ENCODE peak calls at places on chromosomes 4 and X, in nine cellular contexts. R is bronchial epithelial cell, U is neural progenitor cell, M is A673, Z is progenitor cell of endocrine pancreas, N is osteoblast, V is neural crest cell, Y is RWPE1, W is cardiac fibroblast. Q is an unnamed sample.

GRCh38 chrX:10393899-10394298 is 226.5 kb downstream of the MID1 start:
- DNase-seq in W (no peak), N (no peak), M (peak), R (no peak), U (no peak), Z (no peak), V (no peak), Y (no peak), Q (no peak)

GRCh38 chr4:87853108-87853507 is 20.3 kb downstream of the MEPE start:
- DNase-seq in N (peak), M (peak), R (peak), Z (no peak), W (peak), V (no peak), Y (peak), U (peak), Q (peak)

GRCh38 chrX:128929281-128930057 is 593.8 kb downstream of the SMARCA1 start:
- DNase-seq in N (no peak), Y (no peak), M (no peak), Z (no peak), V (no peak), W (no peak), U (no peak), R (no peak), Q (no peak)

GRCh38 chrX:7263961-7264360 is 116.0 kb upstream of the PUDP start:
- DNase-seq in R (peak), Z (no peak), N (no peak), Y (peak), W (no peak), M (no peak), U (no peak), V (no peak), Q (no peak)

GRCh38 chr4:140012688-140013087 is 141.3 kb downstream of the MAML3 start:
- DNase-seq in Y (peak), W (peak), M (peak), V (no peak), U (peak), Z (no peak), N (peak), R (peak), Q (no peak)

GRCh38 chr4:87304659-87305277 is 17.9 kb downstream of the HSD17B13 start:
- DNase-seq in W (peak), Z (no peak), Y (peak), M (no peak), V (no peak), R (peak), U (no peak), N (no peak), Q (no peak)

GRCh38 chr4:86338989-86339388 is 20.9 kb downstream of the MAPK10 start:
- DNase-seq in N (peak), M (no peak), R (peak), Y (peak), W (peak), U (no peak), V (no peak), Z (no peak), Q (no peak)

GRCh38 chr4:189414021-189414420 is 526.7 kb upstream of the FRG1 start:
- DNase-seq in M (no peak), R (no peak), U (no peak), Y (no peak), N (no peak), V (no peak), Z (no peak), W (no peak), Q (no peak)

GRCh38 chr4:86822136-86822535 is 27.0 kb downstream of the SLC10A6 start:
- DNase-seq in R (peak), M (no peak), Y (no peak), V (no peak), N (no peak), U (no peak), Z (no peak), W (no peak), Q (no peak)

GRCh38 chrX:128754130-128754529 is 701.9 kb upstream of the ACTRT1 start:
- DNase-seq in U (no peak), Z (no peak), W (no peak), V (no peak), R (no peak), Y (no peak), N (no peak), M (peak), Q (no peak)

GRCh38 chrX:151006410-151007109 is 23.4 kb downstream of the HMGB3 start:
- DNase-seq in Y (no peak), N (no peak), R (no peak), Z (no peak), V (no peak), M (no peak), W (no peak), U (no peak), Q (no peak)

GRCh38 chr4:47474799-47475198 is 10.3 kb upstream of the ATP10D start:
- DNase-seq in Y (no peak), Z (no peak), N (no peak), R (no peak), W (no peak), V (no peak), M (no peak), U (no peak), Q (no peak)

GRCh38 chr4:52939325-52939724 is 77.2 kb downstream of the RASL11B start:
- DNase-seq in U (no peak), W (no peak), Z (no peak), M (no peak), V (no peak), R (peak), N (no peak), Y (no peak), Q (no peak)

GRCh38 chrX:1610166-1610565 is 4.7 kb upstream of the ASMT start:
- DNase-seq in M (no peak), U (no peak), W (no peak), Y (no peak), Z (no peak), V (no peak), R (no peak), N (no peak), Q (no peak)

GRCh38 chr4:76706581-76706980 is 191.4 kb downstream of the SOWAHB start:
- DNase-seq in Y (no peak), Z (no peak), M (no peak), U (no peak), W (no peak), V (no peak), R (peak), N (no peak), Q (no peak)

GRCh38 chr4:54516556-54517215 is 141.1 kb upstream of the KIT start:
- DNase-seq in M (no peak), Y (no peak), N (no peak), R (peak), Z (no peak), W (peak), U (no peak), V (no peak), Q (no peak)

GRCh38 chr4:164501074-164501473 is 252.9 kb upstream of the SMIM31 start:
- DNase-seq in Y (peak), V (no peak), R (peak), W (no peak), U (no peak), Z (no peak), N (no peak), M (no peak), Q (no peak)

GRCh38 chrX:48790477-48790876 is 4.1 kb downstream of the GATA1 start:
- DNase-seq in R (no peak), U (no peak), Y (no peak), Z (no peak), W (no peak), M (no peak), N (no peak), V (no peak), Q (no peak)

GRCh38 chr4:40196724-40197281 is at the start of gene RHOH:
- DNase-seq in M (peak), U (peak), Y (no peak), R (no peak), N (no peak), Z (no peak), W (no peak), V (no peak), Q (peak)

GRCh38 chr4:5211274-5211852 is 160.1 kb downstream of the STK32B start:
- DNase-seq in R (no peak), Y (no peak), Z (no peak), M (no peak), W (no peak), U (no peak), V (no peak), N (no peak), Q (no peak)

GRCh38 chr4:60461551-60461950 is 738.6 kb upstream of the ADGRL3 start:
- DNase-seq in U (no peak), R (no peak), M (no peak), Y (no peak), N (no peak), W (no peak), Z (no peak), V (no peak), Q (no peak)

GRCh38 chrX:119686087-119686639 is 6.8 kb downstream of the SEPTIN6 start:
- DNase-seq in V (no peak), Y (no peak), Z (no peak), U (no peak), R (no peak), W (peak), N (no peak), M (peak), Q (no peak)

GRCh38 chrX:10399152-10399741 is 221.1 kb downstream of the MID1 start:
- DNase-seq in N (no peak), Z (no peak), Y (no peak), R (no peak), M (no peak), V (no peak), W (no peak), U (no peak), Q (no peak)

GRCh38 chrX:50402886-50403285 is 67.7 kb downstream of the DGKK start:
- DNase-seq in V (no peak), Y (no peak), M (no peak), R (no peak), Z (no peak), N (no peak), U (no peak), W (no peak), Q (no peak)

GRCh38 chrX:16930392-16930791 is 16.1 kb upstream of the REPS2 start:
- DNase-seq in Y (no peak), Z (no peak), R (no peak), W (peak), U (peak), V (no peak), M (peak), N (no peak), Q (no peak)

GRCh38 chrX:71667328-71668247 is at the start of gene LOC101059915:
- DNase-seq in M (no peak), V (no peak), R (no peak), Z (no peak), U (no peak), N (no peak), Y (no peak), W (no peak), Q (no peak)

GRCh38 chr4:180636696-180637095 is 1606.5 kb upstream of the TENM3 start:
- DNase-seq in M (peak), R (no peak), W (no peak), V (no peak), Z (no peak), U (no peak), N (no peak), Y (no peak), Q (no peak)

GRCh38 chr4:180640193-180640592 is 1603.0 kb upstream of the TENM3 start:
- DNase-seq in M (no peak), N (no peak), U (no peak), W (no peak), Y (no peak), V (no peak), R (no peak), Z (no peak), Q (no peak)

GRCh38 chr4:180642732-180643131 is 1600.5 kb upstream of the TENM3 start:
- DNase-seq in M (no peak), N (no peak), Z (no peak), R (no peak), W (no peak), Y (no peak), U (no peak), V (no peak), Q (no peak)

GRCh38 chr4:180637616-180638015 is 1605.6 kb upstream of the TENM3 start:
- DNase-seq in V (no peak), Z (no peak), Y (no peak), W (no peak), R (no peak), N (no peak), M (no peak), U (no peak), Q (no peak)

GRCh38 chr4:180641495-180641894 is 1601.7 kb upstream of the TENM3 start:
- DNase-seq in Z (no peak), N (no peak), W (no peak), U (no peak), R (no peak), V (no peak), M (peak), Y (no peak), Q (no peak)
- TF ChIP-seq CTCF in Z (no peak), N (no peak), W (no peak), U (no peak), R (no peak), V (no peak), M (peak), Y (no peak), Q (no peak)

GRCh38 chr4:149370002-149370401 is 445.6 kb downstream of the IQCM start:
- DNase-seq in M (no peak), Z (no peak), Y (no peak), V (no peak), U (no peak), R (peak), W (no peak), N (no peak), Q (no peak)
- TF ChIP-seq CTCF in M (no peak), Z (no peak), Y (no peak), V (no peak), U (no peak), R (no peak), W (no peak), N (no peak), Q (no peak)

GRCh38 chrX:42714981-42715688 is 62.8 kb downstream of the PPP1R2C start:
- DNase-seq in Z (peak), M (peak), R (peak), W (no peak), U (peak), N (no peak), V (peak), Y (peak), Q (no peak)
- TF ChIP-seq CTCF in Z (peak), M (peak), R (peak), W (peak), U (peak), N (peak), V (peak), Y (no peak), Q (no peak)

DNA sequence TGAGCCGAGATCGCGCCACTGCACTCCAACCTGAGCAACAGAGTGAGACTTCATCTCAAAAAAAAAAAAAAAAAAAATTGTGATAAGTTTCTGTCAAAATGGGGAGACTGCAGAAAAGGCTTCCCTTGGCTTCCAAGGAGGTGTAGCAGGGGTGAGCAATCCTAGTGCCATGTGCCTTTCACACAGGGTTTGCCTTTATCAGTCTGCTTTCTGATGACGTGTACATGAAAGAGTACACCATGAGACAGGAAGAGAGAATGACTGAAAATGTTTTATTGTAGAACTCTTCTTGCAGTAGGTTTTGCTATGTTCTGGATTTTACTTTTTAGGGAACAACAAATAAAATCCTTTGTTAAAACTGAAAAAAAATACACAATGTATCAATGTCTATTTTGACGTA is 23.4 kb upstream of the ZFP42 start:
- DNase-seq in Z (no peak), M (peak), V (no peak), R (no peak), N (no peak), W (no peak), U (no peak), Y (no peak), Q (no peak)
- TF ChIP-seq CTCF in Z (no peak), M (no peak), V (no peak), R (no peak), N (no peak), W (no peak), U (no peak), Y (no peak), Q (no peak)

GRCh38 chrX:26851981-26852380 is 611.2 kb downstream of the PPP4R3C start:
- DNase-seq in N (no peak), V (no peak), W (peak), R (peak), M (no peak), Z (no peak), Y (no peak), U (peak), Q (no peak)
- TF ChIP-seq CTCF in N (peak), V (no peak), W (no peak), R (peak), M (no peak), Z (peak), Y (no peak), U (peak), Q (peak)

GRCh38 chr4:148054275-148054674 is 322.4 kb downstream of the ARHGAP10 start:
- DNase-seq in W (no peak), Y (no peak), U (no peak), V (no peak), R (peak), M (peak), Z (no peak), N (no peak), Q (no peak)
- TF ChIP-seq CTCF in W (no peak), Y (no peak), U (no peak), V (no peak), R (no peak), M (no peak), Z (no peak), N (no peak), Q (no peak)

DNA sequence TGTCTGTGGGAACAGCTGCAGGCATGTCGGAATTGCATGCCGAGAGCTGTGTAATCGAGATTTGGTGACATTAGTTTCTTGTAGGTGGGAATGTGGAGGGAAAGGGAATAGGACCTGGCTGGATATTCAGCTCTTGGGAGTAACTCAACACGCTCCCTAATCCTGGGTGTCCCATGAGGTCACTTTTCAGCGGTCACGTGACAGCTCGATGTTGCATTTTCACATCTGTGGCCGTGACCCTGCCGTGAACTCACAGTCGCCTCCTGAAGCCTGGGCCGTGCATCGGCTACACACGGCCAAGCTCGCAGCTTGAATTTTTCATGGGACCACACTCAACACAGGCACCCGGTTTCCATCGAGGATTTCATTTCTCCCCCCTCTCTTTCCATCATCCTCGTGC is 25.9 kb upstream of the PSAPL1 start:
- DNase-seq in U (no peak), R (no peak), Y (no peak), W (peak), Z (no peak), M (no peak), N (no peak), V (no peak), Q (no peak)
- TF ChIP-seq CTCF in U (no peak), R (no peak), Y (no peak), W (no peak), Z (peak), M (no peak), N (no peak), V (no peak), Q (no peak)

DNA sequence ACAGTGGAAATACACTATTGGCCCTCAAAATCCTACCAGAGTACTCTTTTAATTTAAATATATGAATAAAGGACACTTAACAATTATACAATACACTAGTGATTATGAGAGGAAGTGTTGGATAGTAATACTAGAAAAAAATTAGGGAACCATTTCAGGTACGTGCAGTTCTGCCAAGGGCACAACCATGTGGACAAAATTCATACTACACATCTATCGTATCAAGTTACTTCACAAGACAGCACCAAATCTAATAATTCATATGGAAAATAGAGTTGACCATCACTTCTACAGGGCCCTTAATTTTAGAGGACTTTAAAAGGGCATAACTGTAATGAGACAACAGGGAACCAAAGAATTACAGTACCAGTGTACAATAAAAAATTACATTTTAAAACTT is 69.2 kb upstream of the ZCCHC13 start:
- DNase-seq in Y (no peak), U (no peak), M (peak), V (no peak), Z (no peak), R (no peak), N (no peak), W (no peak), Q (no peak)
- TF ChIP-seq CTCF in Y (no peak), U (no peak), M (peak), V (peak), Z (peak), R (no peak), N (peak), W (no peak), Q (no peak)

GRCh38 chrX:79482686-79483085 is 115.6 kb upstream of the ITM2A start:
- DNase-seq in N (no peak), V (no peak), W (no peak), R (no peak), Z (no peak), M (no peak), Y (no peak), U (no peak), Q (no peak)

GRCh38 chrX:79477691-79478090 is 110.6 kb upstream of the ITM2A start:
- DNase-seq in Z (no peak), W (peak), Y (no peak), N (no peak), R (peak), U (no peak), M (peak), V (no peak), Q (no peak)
- TF ChIP-seq CTCF in Z (no peak), W (no peak), Y (no peak), N (no peak), R (no peak), U (no peak), M (peak), V (no peak), Q (no peak)

DNA sequence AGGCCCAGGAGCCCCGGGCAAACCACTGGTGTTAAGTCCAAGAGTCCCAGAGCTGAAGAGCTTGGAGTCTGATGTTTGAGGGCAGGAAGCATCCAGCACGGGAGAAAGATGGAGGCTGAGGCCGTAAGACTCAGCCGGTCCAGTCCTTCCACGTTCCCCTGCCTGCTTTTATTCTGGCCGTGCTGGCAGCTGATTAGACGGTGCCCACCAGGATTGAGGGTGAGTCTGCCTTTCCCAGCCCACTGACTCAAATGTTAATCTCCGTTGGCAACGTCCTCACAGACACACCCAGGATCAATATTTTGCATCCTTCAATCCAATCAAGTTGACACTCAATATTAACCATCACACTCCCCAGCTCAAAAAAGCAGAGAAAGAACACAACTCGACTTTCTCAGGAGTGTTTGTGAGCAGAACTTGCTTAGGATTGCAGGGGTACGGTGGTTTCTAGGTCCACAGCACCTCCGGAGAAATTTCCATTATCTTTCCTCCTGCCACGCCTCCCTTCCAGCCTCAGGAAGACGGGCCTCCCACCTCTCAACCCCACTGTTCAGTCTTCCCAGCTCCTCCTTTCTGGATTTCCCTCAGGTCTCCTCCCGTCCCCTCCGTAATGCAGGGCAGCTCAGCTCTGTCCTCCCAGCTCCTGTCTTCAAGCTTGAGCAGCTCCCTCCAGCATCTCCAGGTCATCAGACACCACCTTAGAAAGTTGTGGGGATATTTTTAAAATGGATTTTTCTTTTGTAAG is 13.3 kb upstream of the TMEM271 start:
- DNase-seq in W (no peak), M (no peak), R (no peak), N (peak), V (no peak), Z (no peak), U (no peak), Y (no peak), Q (no peak)
- TF ChIP-seq CTCF in W (no peak), M (no peak), R (no peak), N (no peak), V (no peak), Z (no peak), U (no peak), Y (no peak), Q (no peak)